ENCODE peak calls at places on chromosomes 11 and 22, in four cellular contexts. P is sigmoid colon, M is fibroblast of pulmonary artery, V is H7. C is an unnamed sample.

GRCh38 chr22:23478175-23478574 is 101.9 kb downstream of the IGLL1 start:
- DNase-seq in P (no peak), M (no peak), V (no peak), C (peak)

GRCh38 chr11:8209208-8209807 is 40.5 kb upstream of the RIC3 start:
- DNase-seq in V (peak), M (no peak), P (no peak), C (no peak)

GRCh38 chr11:34405079-34405858 is 33.5 kb upstream of the CAT start:
- DNase-seq in M (no peak), P (no peak), V (no peak), C (no peak)

GRCh38 chr11:125168875-125169537 is 4.5 kb downstream of the PKNOX2 start:
- DNase-seq in P (no peak), M (peak), V (no peak), C (peak)

GRCh38 chr11:93128574-93128973 is 69.2 kb downstream of the SLC36A4 start:
- DNase-seq in V (no peak), P (no peak), M (no peak), C (no peak)

GRCh38 chr11:16412525-16413194 is 56.3 kb upstream of the SOX6 start:
- DNase-seq in P (no peak), M (no peak), V (no peak), C (no peak)

GRCh38 chr11:121482231-121483129 is 29.7 kb upstream of the SORL1-AS1 start:
- DNase-seq in V (no peak), P (no peak), M (peak), C (no peak)

GRCh38 chr11:128653828-128654231 is 40.0 kb upstream of the FLI1 start:
- DNase-seq in M (peak), P (peak), V (peak), C (peak)

GRCh38 chr11:2917842-2918490 is 11.3 kb downstream of the PHLDA2 start:
- DNase-seq in M (no peak), P (no peak), V (peak), C (no peak)

GRCh38 chr22:32649515-32650200 is 151.8 kb upstream of the TIMP3 start:
- DNase-seq in M (no peak), V (no peak), P (peak), C (peak)

GRCh38 chr11:95849087-95849825 is 59.0 kb downstream of the CEP57 start:
- DNase-seq in V (peak), M (peak), P (peak), C (peak)

GRCh38 chr11:116851631-116852030 is 14.2 kb upstream of the APOA1 start:
- DNase-seq in M (peak), V (no peak), P (no peak), C (no peak)

GRCh38 chr11:61949169-61950034 is 749 bp upstream of the BEST1 start:
- DNase-seq in V (peak), P (peak), M (peak), C (peak)

GRCh38 chr11:61922539-61922938 is 5.2 kb upstream of the RAB3IL1 start:
- DNase-seq in V (peak), P (peak), M (peak), C (peak)

GRCh38 chr22:46537946-46538815 is 761 bp upstream of the CELSR1 start:
- DNase-seq in M (peak), V (peak), P (no peak), C (no peak)

GRCh38 chr11:76803811-76804600 is 20.9 kb downstream of the TSKU start:
- DNase-seq in P (no peak), M (peak), V (peak), C (peak)

GRCh38 chr11:43955381-43956118 is 13.1 kb downstream of the C11orf96 start:
- DNase-seq in M (peak), P (no peak), V (no peak), C (no peak)

GRCh38 chr11:43959321-43959995 is 17.0 kb downstream of the C11orf96 start:
- DNase-seq in V (no peak), M (no peak), P (no peak), C (no peak)

GRCh38 chr11:43953521-43953920 is 11.1 kb downstream of the C11orf96 start:
- DNase-seq in V (no peak), M (no peak), P (no peak), C (no peak)

GRCh38 chr11:43954241-43954640 is 11.8 kb downstream of the C11orf96 start:
- DNase-seq in P (no peak), M (no peak), V (peak), C (no peak)

DNA sequence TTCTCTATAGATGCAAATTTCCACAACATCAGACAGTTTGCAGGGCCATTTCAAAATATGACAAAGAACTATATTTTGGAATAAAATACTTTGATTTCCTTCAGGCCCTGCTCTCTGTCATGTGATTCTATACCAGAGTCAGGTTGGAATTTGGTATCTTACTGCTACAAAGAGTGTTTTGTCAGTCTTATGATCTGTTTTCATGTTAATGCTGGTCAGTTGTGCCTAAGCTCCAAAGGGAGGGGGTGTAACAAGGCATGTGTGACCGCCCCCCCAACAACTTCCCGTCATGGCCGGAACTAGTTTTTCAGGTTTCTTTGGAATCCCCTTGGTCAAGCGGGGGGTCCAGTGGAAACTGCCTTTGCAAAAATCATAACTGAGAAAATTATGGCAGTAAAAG is 15.1 kb downstream of the C11orf96 start:
- DNase-seq in M (no peak), P (no peak), V (no peak), C (no peak)
- H3K4me3 ChIP-seq in M (no peak), P (no peak), V (no peak), C (no peak)

DNA sequence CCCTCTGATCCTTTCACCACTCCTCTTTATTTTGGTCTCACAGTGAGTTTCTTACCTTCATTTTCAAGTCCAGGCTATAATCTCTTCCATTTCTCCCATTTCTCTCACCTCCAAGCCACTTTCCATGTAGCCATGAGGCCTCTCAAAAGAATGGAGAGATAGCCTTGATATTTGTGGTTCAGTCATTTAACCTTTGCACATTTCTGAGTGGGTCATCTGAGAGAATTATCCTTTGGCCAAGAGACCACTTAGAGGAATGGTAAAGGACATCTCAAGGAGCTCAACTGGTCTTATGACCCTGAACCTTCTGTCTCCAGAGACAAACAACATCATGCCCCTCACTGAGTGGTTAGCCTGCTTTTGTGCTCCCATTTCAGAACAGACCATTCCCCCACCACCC is 121.1 kb downstream of the KIRREL3 start:
- DNase-seq in M (no peak), V (no peak), P (no peak), C (no peak)
- H3K4me3 ChIP-seq in M (no peak), V (no peak), P (no peak), C (no peak)

DNA sequence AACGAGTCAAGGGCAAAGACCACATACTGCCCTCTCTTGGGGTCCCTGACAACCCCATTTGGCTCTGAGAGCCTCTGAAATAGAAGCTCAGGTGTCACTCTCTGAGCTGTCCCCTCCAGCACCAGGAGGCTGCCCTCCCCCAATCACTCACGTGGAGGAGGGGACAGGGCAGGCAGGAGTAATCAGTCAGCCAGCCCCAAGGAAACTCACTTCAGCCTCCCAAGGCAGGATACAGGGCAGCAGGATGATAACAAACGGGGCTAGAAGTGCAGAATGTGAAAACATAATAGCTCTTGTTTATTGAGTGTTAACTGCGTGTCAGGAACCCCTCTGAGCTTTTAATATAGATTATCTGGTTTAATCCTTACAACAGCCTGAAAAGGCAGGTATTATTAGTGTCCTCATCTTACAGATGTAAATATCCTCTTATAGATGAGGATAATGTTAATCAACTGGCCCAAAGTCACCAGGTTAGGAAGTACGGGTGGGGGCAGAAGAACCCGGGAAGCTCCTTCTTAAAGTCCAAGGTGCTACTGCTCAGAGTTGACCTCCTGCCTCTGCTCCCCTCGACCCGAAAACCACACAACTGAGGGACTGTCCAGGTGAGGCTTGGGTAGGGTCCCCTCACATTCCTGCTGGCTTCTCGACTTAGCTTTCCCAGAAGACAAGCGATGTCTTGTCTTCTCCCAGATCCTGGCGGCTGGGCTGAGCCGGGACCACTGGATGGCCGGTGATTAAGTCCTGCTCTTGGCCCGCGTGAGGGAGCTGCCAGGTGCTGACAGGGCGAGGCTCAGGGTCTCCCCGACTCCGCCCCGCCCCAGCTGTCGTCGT is 2.7 kb downstream of the CHRM4 start:
- DNase-seq in V (peak), M (no peak), P (no peak), C (no peak)
- H3K4me3 ChIP-seq in V (peak), M (no peak), P (no peak), C (no peak)

GRCh38 chr11:131694526-131695424 is 324.4 kb downstream of the NTM start:
- DNase-seq in P (peak), V (peak), M (peak), C (peak)
- H3K4me3 ChIP-seq in P (peak), V (peak), M (no peak), C (peak)

GRCh38 chr11:38594881-38595280 is 1996.8 kb upstream of the RAG2 start:
- DNase-seq in V (no peak), P (no peak), M (no peak), C (no peak)
- H3K4me3 ChIP-seq in V (no peak), P (no peak), M (no peak), C (no peak)

GRCh38 chr11:72242141-72242540 is 1.8 kb downstream of the PHOX2A start:
- DNase-seq in P (no peak), M (no peak), V (peak), C (no peak)

GRCh38 chr11:72243173-72243566 is 806 bp downstream of the PHOX2A start:
- DNase-seq in M (no peak), V (peak), P (no peak), C (no peak)

GRCh38 chr11:72243567-72244316 is at the start of gene PHOX2A:
- DNase-seq in M (no peak), V (no peak), P (no peak), C (no peak)

GRCh38 chr11:72245232-72245816 is 1.3 kb upstream of the PHOX2A start:
- DNase-seq in M (no peak), V (peak), P (no peak), C (no peak)

GRCh38 chr11:72244317-72245231 is 598 bp upstream of the PHOX2A start:
- DNase-seq in V (peak), M (no peak), P (no peak), C (no peak)
- H3K4me3 ChIP-seq in V (peak), M (no peak), P (peak), C (no peak)

GRCh38 chr22:41696714-41697113 is 2.6 kb upstream of the MEI1 start:
- DNase-seq in M (no peak), P (peak), V (no peak), C (no peak)

GRCh38 chr22:41699264-41700104 is at the start of gene MEI1:
- DNase-seq in V (peak), P (peak), M (peak), C (no peak)

GRCh38 chr22:41695211-41695610 is 4.1 kb upstream of the MEI1 start:
- DNase-seq in M (no peak), V (no peak), P (no peak), C (no peak)

GRCh38 chr22:41700105-41700358 is 729 bp downstream of the MEI1 start:
- DNase-seq in M (no peak), P (no peak), V (no peak), C (no peak)

GRCh38 chr22:41697126-41697775 is 2.1 kb upstream of the MEI1 start:
- DNase-seq in P (peak), M (peak), V (peak), C (peak)
- H3K4me3 ChIP-seq in P (peak), M (no peak), V (no peak), C (peak)

C was measured in mesenchymal stem cell.